ENCODE peak calls at places on chromosome 14, in five cellular contexts. V is HL-60; L is CD8-positive, alpha-beta T cell; B is aorta; T is coronary artery. O is an unnamed sample.

GRCh38 chr14:24277606-24278321 is 6.4 kb upstream of the RABGGTA start:
- DNase-seq in V (peak), B (peak), T (no peak), L (no peak), O (no peak)

GRCh38 chr14:61106627-61107147 is 125.6 kb downstream of the SLC38A6 start:
- DNase-seq in V (no peak), B (no peak), T (no peak), L (no peak), O (no peak)

GRCh38 chr14:88289214-88289613 is 33.9 kb downstream of the KCNK10 start:
- DNase-seq in T (no peak), B (no peak), V (no peak), L (no peak), O (no peak)

GRCh38 chr14:71856199-71856919 is 75.9 kb upstream of the RGS6 start:
- DNase-seq in B (no peak), L (no peak), T (no peak), V (no peak), O (no peak)

GRCh38 chr14:69945905-69946304 is 66.7 kb downstream of the SMOC1 start:
- DNase-seq in V (no peak), B (no peak), L (no peak), T (no peak), O (no peak)

GRCh38 chr14:101491841-101492240 is 69.5 kb upstream of the DIO3 start:
- DNase-seq in T (peak), L (no peak), V (no peak), B (peak), O (no peak)

GRCh38 chr14:89730692-89731091 is 223.8 kb downstream of the EFCAB11 start:
- DNase-seq in T (no peak), B (no peak), L (no peak), V (peak), O (no peak)

GRCh38 chr14:86464386-86464785 is 934.4 kb downstream of the FLRT2 start:
- DNase-seq in L (no peak), T (no peak), B (no peak), V (no peak), O (no peak)

GRCh38 chr14:74552623-74553022 is 59.1 kb downstream of the ISCA2 start:
- DNase-seq in V (no peak), T (peak), L (no peak), B (peak), O (no peak)

GRCh38 chr14:42269234-42269633 is 662.6 kb downstream of the LRFN5 start:
- DNase-seq in V (no peak), B (no peak), L (no peak), T (no peak), O (no peak)

GRCh38 chr14:61098711-61099110 is 117.7 kb downstream of the SLC38A6 start:
- DNase-seq in B (no peak), L (no peak), T (no peak), V (no peak), O (no peak)

GRCh38 chr14:75283162-75283883 is 4.7 kb downstream of the FOS start:
- DNase-seq in T (no peak), V (peak), B (no peak), L (peak), O (no peak)

GRCh38 chr14:44149597-44149996 is 357.5 kb downstream of the FSCB start:
- DNase-seq in B (no peak), V (no peak), T (no peak), L (no peak), O (no peak)

GRCh38 chr14:89540009-89540829 is 123.2 kb upstream of the FOXN3 start:
- DNase-seq in L (no peak), B (no peak), T (no peak), V (no peak), O (no peak)

GRCh38 chr14:90091393-90091792 is 29.6 kb downstream of the KCNK13 start:
- DNase-seq in L (no peak), T (no peak), B (no peak), V (no peak), O (no peak)

GRCh38 chr14:89254201-89254919 is 162.7 kb downstream of the FOXN3 start:
- DNase-seq in T (peak), L (no peak), V (no peak), B (no peak), O (no peak)

GRCh38 chr14:33357225-33358010 is 418.7 kb downstream of the NPAS3 start:
- DNase-seq in B (no peak), L (no peak), T (no peak), V (no peak), O (no peak)

GRCh38 chr14:88935083-88935482 is 110.6 kb downstream of the TTC8 start:
- DNase-seq in T (no peak), L (no peak), B (no peak), V (no peak), O (no peak)

GRCh38 chr14:100239200-100239839 is 376 bp downstream of the YY1 start:
- DNase-seq in T (no peak), L (no peak), V (no peak), B (peak), O (peak)

GRCh38 chr14:74763803-74764531 is 851 bp downstream of the YLPM1 start:
- DNase-seq in L (peak), B (no peak), T (peak), V (no peak), O (no peak)

GRCh38 chr14:101903111-101903561 is 61.2 kb upstream of the DYNC1H1 start:
- DNase-seq in T (peak), L (no peak), V (no peak), B (no peak), O (peak)

GRCh38 chr14:101665478-101666078 is 95.9 kb upstream of the PPP2R5C start:
- DNase-seq in T (no peak), B (no peak), L (peak), V (no peak), O (no peak)

GRCh38 chr14:74583689-74584434 is 28.2 kb downstream of the LTBP2 start:
- DNase-seq in T (no peak), V (no peak), B (peak), L (no peak), O (no peak)

GRCh38 chr14:67764496-67764895 is 51.9 kb downstream of the ZFYVE26 start:
- DNase-seq in L (no peak), V (no peak), B (no peak), T (no peak), O (no peak)

GRCh38 chr14:88321692-88322504 is 1.2 kb downstream of the KCNK10 start:
- DNase-seq in V (no peak), B (no peak), L (no peak), T (no peak), O (no peak)

GRCh38 chr14:64293976-64294671 is at the start of gene ESR2:
- DNase-seq in V (no peak), L (no peak), B (peak), T (no peak), O (peak)

GRCh38 chr14:24607081-24607480 is 2.4 kb downstream of the GZMH start:
- DNase-seq in V (no peak), L (no peak), B (no peak), T (no peak), O (no peak)

GRCh38 chr14:88919502-88919901 is 95.1 kb downstream of the TTC8 start:
- DNase-seq in B (no peak), T (no peak), L (no peak), V (no peak), O (no peak)

GRCh38 chr14:103854017-103854808 is 6.8 kb upstream of the PPP1R13B start:
- DNase-seq in T (no peak), B (no peak), L (no peak), V (no peak), O (no peak)

GRCh38 chr14:100150932-100151587 is 8.4 kb downstream of the DEGS2 start:
- DNase-seq in T (no peak), V (no peak), B (no peak), L (no peak), O (no peak)

GRCh38 chr14:66476964-66477363 is 9.2 kb upstream of the CCDC196 start:
- DNase-seq in V (no peak), T (no peak), L (no peak), B (no peak), O (no peak)

GRCh38 chr14:22202313-22202712 is 386.7 kb downstream of the DAD1 start:
- DNase-seq in T (no peak), B (no peak), L (no peak), V (no peak), O (no peak)

GRCh38 chr14:104293851-104294627 is 155.7 kb downstream of the KIF26A start:
- DNase-seq in B (peak), L (no peak), V (no peak), T (peak), O (no peak)

GRCh38 chr14:89542768-89543419 is 125.9 kb upstream of the FOXN3 start:
- DNase-seq in L (no peak), T (no peak), B (no peak), V (no peak), O (no peak)

GRCh38 chr14:59055439-59056045 is 132.9 kb upstream of the DAAM1 start:
- DNase-seq in B (no peak), T (no peak), L (no peak), V (no peak), O (no peak)

GRCh38 chr14:58297412-58297761 is 968 bp upstream of the ARID4A start:
- DNase-seq in B (no peak), T (peak), V (no peak), L (peak), O (no peak)

GRCh38 chr14:103031956-103032355 is 25.4 kb downstream of the CDC42BPB start:
- DNase-seq in V (no peak), T (no peak), B (no peak), L (no peak), O (no peak)

GRCh38 chr14:104420990-104421389 is 158.6 kb upstream of the C14orf180 start:
- DNase-seq in T (no peak), B (peak), V (no peak), L (no peak), O (no peak)

GRCh38 chr14:23544511-23545447 is 6.8 kb downstream of the ZFHX2 start:
- DNase-seq in L (no peak), T (no peak), V (no peak), B (peak), O (no peak)

GRCh38 chr14:95295600-95296376 is 23.9 kb downstream of the CLMN start:
- DNase-seq in B (no peak), V (no peak), L (no peak), T (no peak), O (no peak)
- H3K27ac ChIP-seq in B (no peak), V (no peak), L (no peak), T (no peak), O (no peak)

GRCh38 chr14:21098134-21098891 is at the start of gene ZNF219:
- DNase-seq in B (peak), V (no peak), L (no peak), T (peak), O (peak)

GRCh38 chr14:21096438-21096837 is 2.0 kb downstream of the ZNF219 start:
- DNase-seq in L (no peak), B (no peak), T (no peak), V (no peak), O (no peak)

GRCh38 chr14:21098892-21099595 is 589 bp upstream of the ZNF219 start:
- DNase-seq in B (no peak), V (no peak), T (no peak), L (no peak), O (no peak)

GRCh38 chr14:21096889-21097615 is 1.4 kb downstream of the ZNF219 start:
- DNase-seq in V (no peak), L (no peak), T (no peak), B (no peak), O (no peak)

DNA sequence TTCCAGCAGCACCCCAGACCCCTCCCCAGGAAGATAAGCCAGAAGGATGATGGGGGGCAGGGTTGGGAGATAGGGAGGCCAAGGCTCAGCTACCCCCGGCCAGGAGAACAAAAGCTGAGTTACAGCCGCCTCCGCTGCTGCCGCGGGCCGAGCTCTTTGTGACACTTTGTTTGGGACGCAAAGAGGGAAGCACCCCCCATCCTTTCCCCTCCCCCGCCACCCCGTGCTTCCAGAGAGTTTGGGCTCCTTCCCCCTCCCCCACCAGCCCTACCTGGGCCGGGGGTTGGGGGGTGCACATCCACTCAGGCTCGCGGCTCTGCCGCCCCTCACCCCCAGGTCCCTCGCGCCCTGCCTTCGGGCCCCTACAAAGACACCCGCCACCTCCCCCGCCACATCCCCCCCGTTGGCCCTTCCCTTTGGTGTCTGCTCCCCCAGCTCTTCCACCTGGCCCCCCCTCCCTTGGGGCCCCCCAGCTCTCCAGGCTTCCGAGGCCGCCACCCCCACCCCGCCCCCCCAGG is 780 bp downstream of the ZNF219 start:
- DNase-seq in B (peak), V (no peak), L (peak), T (no peak), O (no peak)
- H3K27ac ChIP-seq in B (peak), V (no peak), L (no peak), T (peak), O (peak)

DNA sequence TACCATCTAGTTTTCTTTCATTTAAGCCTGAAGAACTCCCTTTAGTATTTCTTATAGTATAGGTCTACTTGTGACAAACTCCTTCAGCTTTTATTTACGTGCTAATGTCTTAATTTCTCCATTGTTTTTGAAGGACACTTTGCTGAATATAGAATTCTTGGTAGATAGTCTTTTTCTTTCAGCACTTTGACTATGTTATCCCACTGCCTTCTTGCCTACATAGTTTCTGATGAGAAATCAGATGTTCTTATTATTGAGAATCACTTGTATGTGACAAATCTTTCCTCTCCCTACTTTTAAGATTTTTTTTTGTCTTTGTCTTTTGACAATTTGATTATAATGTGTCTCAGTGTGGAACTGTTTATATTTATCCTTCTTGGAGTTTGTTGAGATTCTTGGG is 5.1 kb upstream of the MIS18BP1 start:
- DNase-seq in V (no peak), T (no peak), L (no peak), B (no peak), O (no peak)
- H3K27ac ChIP-seq in V (no peak), T (no peak), L (no peak), B (no peak), O (no peak)

DNA sequence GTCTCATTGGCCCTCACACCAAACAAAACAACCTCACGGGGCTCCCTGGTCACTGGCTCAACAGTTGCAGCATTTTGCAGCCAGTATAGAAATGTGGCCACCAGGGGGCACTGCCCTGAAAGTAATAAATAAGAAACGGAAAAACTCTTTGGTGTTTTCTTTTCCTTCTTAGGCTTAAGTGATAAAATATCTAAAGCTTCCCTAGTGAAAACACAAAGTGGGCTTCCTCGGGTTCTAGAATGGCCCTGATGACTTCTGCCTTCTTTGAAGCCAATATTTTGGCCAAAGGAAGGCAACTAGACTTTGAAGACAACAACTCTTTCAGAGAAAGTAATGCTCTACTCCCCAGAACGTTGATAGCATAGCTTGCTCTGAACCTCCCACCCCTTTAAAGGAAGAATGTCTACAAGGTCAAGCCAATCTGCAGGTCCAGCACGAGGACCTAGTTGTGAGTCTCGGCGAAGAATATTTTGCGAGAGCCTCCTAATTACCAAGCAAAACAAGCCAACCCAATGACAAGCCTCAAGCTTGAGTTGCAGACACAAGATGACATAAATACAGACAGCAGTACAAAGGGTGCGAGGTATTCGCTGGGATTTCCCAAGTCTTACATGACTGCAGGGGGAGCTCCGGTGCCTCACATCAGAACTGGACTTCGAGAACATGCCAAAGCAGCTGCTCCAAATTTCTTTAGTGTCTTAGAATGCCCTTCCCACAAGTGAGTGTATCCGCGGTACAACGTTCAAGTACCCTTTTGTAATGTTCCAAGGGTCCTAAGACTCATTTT is 2.6 kb downstream of the ITPK1 start:
- DNase-seq in T (no peak), L (peak), B (peak), V (peak), O (peak)
- H3K27ac ChIP-seq in T (peak), L (peak), B (no peak), V (peak), O (peak)

DNA sequence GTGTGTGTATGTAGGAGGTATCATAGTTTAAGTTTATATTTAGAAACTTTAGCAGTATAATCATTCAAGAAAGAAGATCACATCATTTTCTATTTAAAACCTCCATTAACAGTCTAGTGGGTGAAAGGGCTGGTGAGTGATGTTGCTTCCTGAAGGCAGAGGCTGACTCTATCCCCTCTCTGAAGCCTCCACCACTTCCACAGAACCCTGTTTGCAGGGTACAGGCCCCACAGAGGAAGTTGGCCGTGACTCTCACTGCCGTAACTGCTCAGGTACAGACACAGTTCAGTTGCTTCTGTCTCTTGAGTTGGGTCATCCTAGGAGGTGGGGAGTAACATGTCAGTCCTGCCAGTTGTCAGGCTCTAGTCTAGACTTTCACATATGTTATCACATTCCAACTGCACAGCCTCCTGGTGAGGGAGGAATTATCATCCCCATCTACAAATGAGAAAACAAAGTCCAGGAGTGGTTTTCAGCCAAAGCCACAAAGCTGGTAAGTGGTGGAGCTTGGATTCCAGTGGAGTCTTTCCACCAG is 31.5 kb downstream of the CFL2 start:
- DNase-seq in V (no peak), T (no peak), B (no peak), L (no peak), O (no peak)
- H3K27ac ChIP-seq in V (no peak), T (no peak), B (no peak), L (no peak), O (peak)

GRCh38 chr14:49926803-49927202 is 33.9 kb downstream of the ARF6 start:
- DNase-seq in T (no peak), L (no peak), B (no peak), V (no peak), O (no peak)
- H3K27ac ChIP-seq in T (no peak), L (no peak), B (no peak), V (no peak), O (no peak)